ENCODE peak calls at places on chromosomes 11 and 22, in ten cellular contexts. S is sigmoid colon; G is Peyer's patch; N is upper lobe of left lung; X is DND-41; R is GM23338; W is CD8-positive, alpha-beta T cell; C is SJSA1; M is effector memory CD4-positive, alpha-beta T cell; Y is H1. O is an unnamed sample.

GRCh38 chr22:41821449-41822030 is 11.4 kb upstream of the SREBF2 start:
- DNase-seq in S (no peak), G (no peak), N (no peak), X (no peak), R (no peak), W (no peak), C (no peak), M (no peak), Y (no peak), O (no peak)

GRCh38 chr11:130765951-130766649 is 150.2 kb downstream of the SNX19 start:
- DNase-seq in S (no peak), G (no peak), N (no peak), X (no peak), R (no peak), W (no peak), C (no peak), M (no peak), Y (no peak), O (no peak)

GRCh38 chr11:45948341-45948740 is 25.9 kb downstream of the LARGE2 start:
- DNase-seq in S (no peak), G (no peak), N (no peak), X (no peak), R (no peak), W (no peak), C (no peak), M (no peak), Y (no peak), O (no peak)

GRCh38 chr11:128964463-128964930 is 21.8 kb upstream of the TP53AIP1 start:
- DNase-seq in S (no peak), G (no peak), N (no peak), X (no peak), R (no peak), W (no peak), C (no peak), M (no peak), Y (no peak), O (no peak)

GRCh38 chr11:17596310-17596669 is 49.2 kb downstream of the OTOG start:
- DNase-seq in S (no peak), G (no peak), N (peak; percentile 5), X (no peak), R (no peak), W (no peak), C (peak; percentile 39), M (no peak), Y (no peak), O (no peak)

GRCh38 chr11:10648896-10649295 is 44.7 kb downstream of the IRAG1 start:
- DNase-seq in S (peak; percentile 50), G (no peak), N (no peak), X (no peak), R (no peak), W (no peak), C (no peak), M (no peak), Y (no peak), O (no peak)

GRCh38 chr11:65433657-65434056 is 11.1 kb downstream of the NEAT1 start:
- DNase-seq in S (peak; percentile 39), G (peak; percentile 33), N (peak; percentile 19), X (no peak), R (no peak), W (no peak), C (no peak), M (no peak), Y (no peak), O (no peak)

GRCh38 chr11:83583953-83584352 is 297.8 kb upstream of the CCDC90B start:
- DNase-seq in S (no peak), G (no peak), N (no peak), X (no peak), R (no peak), W (no peak), C (no peak), M (no peak), Y (no peak), O (no peak)

GRCh38 chr11:96664108-96664507 is 274.3 kb downstream of the JRKL start:
- DNase-seq in S (no peak), G (no peak), N (no peak), X (no peak), R (no peak), W (no peak), C (no peak), M (no peak), Y (no peak), O (no peak)

GRCh38 chr11:68780829-68781228 is 29.5 kb upstream of the TESMIN start:
- DNase-seq in S (no peak), G (peak; percentile 84), N (peak; percentile 60), X (peak; percentile 13), R (peak; percentile 82), W (no peak), C (no peak), M (no peak), Y (peak; percentile 31), O (no peak)

GRCh38 chr11:133819916-133820315 is 25.4 kb downstream of the SPATA19 start:
- DNase-seq in S (no peak), G (no peak), N (no peak), X (no peak), R (no peak), W (no peak), C (no peak), M (no peak), Y (no peak), O (no peak)

GRCh38 chr22:20422271-20422958 is 15.2 kb downstream of the SCARF2 start:
- DNase-seq in S (peak; percentile 75), G (no peak), N (no peak), X (peak; percentile 73), R (no peak), W (no peak), C (peak; percentile 78), M (no peak), Y (no peak), O (no peak)

GRCh38 chr11:79062814-79063762 is 377.7 kb downstream of the TENM4 start:
- DNase-seq in S (no peak), G (no peak), N (no peak), X (no peak), R (peak; percentile 80), W (no peak), C (no peak), M (no peak), Y (peak; percentile 31), O (no peak)

GRCh38 chr22:41683616-41684015 is 5.1 kb downstream of the SNU13 start:
- DNase-seq in S (no peak), G (no peak), N (no peak), X (no peak), R (no peak), W (no peak), C (no peak), M (no peak), Y (no peak), O (no peak)

GRCh38 chr11:12284321-12285050 is 92.9 kb upstream of the PARVA start:
- DNase-seq in S (no peak), G (no peak), N (no peak), X (no peak), R (no peak), W (no peak), C (peak; percentile 56), M (no peak), Y (no peak), O (no peak)

GRCh38 chr11:67082071-67082791 is 25.6 kb downstream of the RHOD start:
- DNase-seq in S (no peak), G (no peak), N (peak; percentile 28), X (peak; percentile 76), R (peak; percentile 61), W (no peak), C (no peak), M (no peak), Y (no peak), O (no peak)

GRCh38 chr11:87173185-87174039 is 135.7 kb downstream of the TMEM135 start:
- DNase-seq in S (no peak), G (no peak), N (no peak), X (no peak), R (no peak), W (no peak), C (no peak), M (no peak), Y (no peak), O (no peak)

GRCh38 chr11:116990061-116990473 is 108.2 kb downstream of the SIK3 start:
- DNase-seq in S (no peak), G (no peak), N (no peak), X (no peak), R (no peak), W (no peak), C (no peak), M (no peak), Y (no peak), O (no peak)
- H3K4me1 ChIP-seq in S (peaks cover 78% of the 10 kb centered on the region), G (peaks cover 19% of the 10 kb centered on the region), N (peaks cover 41% of the 10 kb centered on the region), X (peaks cover 6% of the 10 kb centered on the region), R (peaks cover 51% of the 10 kb centered on the region), W (peaks cover 48% of the 10 kb centered on the region), C (peaks cover 31% of the 10 kb centered on the region), M (peaks cover 10% of the 10 kb centered on the region), Y (no peaks in the 10 kb centered on the region), O (peaks cover 40% of the 10 kb centered on the region)

GRCh38 chr11:116929393-116930090 is 92.1 kb upstream of the APOA1 start:
- DNase-seq in S (no peak), G (no peak), N (no peak), X (no peak), R (no peak), W (no peak), C (no peak), M (no peak), Y (no peak), O (no peak)
- H3K4me1 ChIP-seq in S (peaks cover 50% of the 10 kb centered on the region), G (peaks cover 38% of the 10 kb centered on the region), N (peaks cover 48% of the 10 kb centered on the region), X (peaks cover 66% of the 10 kb centered on the region), R (peaks cover 24% of the 10 kb centered on the region), W (peaks cover 78% of the 10 kb centered on the region), C (no peaks in the 10 kb centered on the region), M (peaks cover 63% of the 10 kb centered on the region), Y (peaks cover 1% of the 10 kb centered on the region), O (peaks cover 27% of the 10 kb centered on the region)

GRCh38 chr11:121669422-121669821 is 216.7 kb upstream of the SORL1-AS1 start:
- DNase-seq in S (no peak), G (no peak), N (no peak), X (no peak), R (no peak), W (no peak), C (no peak), M (no peak), Y (no peak), O (no peak)
- H3K4me1 ChIP-seq in S (peaks cover 43% of the 10 kb centered on the region), G (no peaks in the 10 kb centered on the region), N (peaks cover 7% of the 10 kb centered on the region), X (no peaks in the 10 kb centered on the region), R (no peaks in the 10 kb centered on the region), W (no peaks in the 10 kb centered on the region), C (no peaks in the 10 kb centered on the region), M (no peaks in the 10 kb centered on the region), Y (no peaks in the 10 kb centered on the region), O (no peaks in the 10 kb centered on the region)

GRCh38 chr11:95231881-95232605 is 1.0 kb upstream of the SESN3 start:
- DNase-seq in S (peak; percentile 86), G (peak; percentile 82), N (peak; percentile 80), X (no peak), R (peak; percentile 85), W (peak; percentile 70), C (no peak), M (peak; percentile 46), Y (no peak), O (peak; percentile 24)

GRCh38 chr11:95232666-95233065 is 1.7 kb upstream of the SESN3 start:
- DNase-seq in S (no peak), G (no peak), N (no peak), X (no peak), R (peak; percentile 29), W (no peak), C (no peak), M (no peak), Y (no peak), O (no peak)

GRCh38 chr11:95230054-95231034 is 658 bp downstream of the SESN3 start:
- DNase-seq in S (peak; percentile 64), G (no peak), N (peak; percentile 26), X (peak; percentile 7), R (peak; percentile 51), W (peak; percentile 28), C (no peak), M (peak; percentile 10), Y (no peak), O (no peak)

GRCh38 chr11:95229199-95230053 is 1.6 kb downstream of the SESN3 start:
- DNase-seq in S (peak; percentile 57), G (no peak), N (no peak), X (no peak), R (peak; percentile 28), W (no peak), C (no peak), M (no peak), Y (no peak), O (no peak)

GRCh38 chr11:95231126-95231880 is at the start of gene SESN3:
- DNase-seq in S (peak; percentile 99), G (peak; percentile 99), N (peak; percentile 99), X (peak; percentile 93), R (peak; percentile 99), W (peak; percentile 99), C (peak; percentile 88), M (peak; percentile 98), Y (peak; percentile 98), O (peak; percentile 97)
- H3K4me1 ChIP-seq in S (peaks cover 21% of the 10 kb centered on the region), G (peaks cover 10% of the 10 kb centered on the region), N (peaks cover 41% of the 10 kb centered on the region), X (peaks cover 22% of the 10 kb centered on the region), R (peaks cover 41% of the 10 kb centered on the region), W (peaks cover 20% of the 10 kb centered on the region), C (peaks cover 4% of the 10 kb centered on the region), M (peaks cover 13% of the 10 kb centered on the region), Y (no peaks in the 10 kb centered on the region), O (peaks cover 8% of the 10 kb centered on the region)

O was measured in esophagus squamous epithelium.